ENCODE peak calls at places on chromosome 1, in eight cellular contexts. V is mesothelial cell of epicardium; H is naive thymus-derived CD8-positive, alpha-beta T cell; W is IMR-90; B is cardiac fibroblast; D is hepatocyte; P is posterior cingulate gyrus; L is EL. X is an unnamed sample.

GRCh38 chr1:20597650-20598049 is 8.8 kb downstream of the CDA start:
- DNase-seq in V (no peak), H (no peak), W (no peak), B (no peak), D (no peak), P (no peak), L (no peak), X (no peak)

GRCh38 chr1:243713470-243714186 is 136.4 kb downstream of the AKT3 start:
- DNase-seq in V (no peak), H (no peak), W (peak), B (peak), D (no peak), P (no peak), L (no peak), X (peak)

GRCh38 chr1:115168026-115168425 is 78.7 kb upstream of the TSPAN2 start:
- DNase-seq in V (no peak), H (no peak), W (peak), B (no peak), D (no peak), P (no peak), L (peak), X (no peak)

GRCh38 chr1:232624892-232625291 is 5.0 kb downstream of the SIPA1L2 start:
- DNase-seq in V (no peak), H (no peak), W (no peak), B (no peak), D (no peak), P (no peak), L (no peak), X (no peak)

GRCh38 chr1:20370628-20371200 is 80.0 kb downstream of the VWA5B1 start:
- DNase-seq in V (no peak), H (no peak), W (no peak), B (no peak), D (no peak), P (no peak), L (no peak), X (no peak)

GRCh38 chr1:150579955-150580642 is 689 bp upstream of the MCL1 start:
- DNase-seq in V (no peak), H (no peak), W (no peak), B (no peak), D (no peak), P (no peak), L (no peak), X (no peak)

GRCh38 chr1:163467291-163467690 is 145.5 kb downstream of the NUF2 start:
- DNase-seq in V (no peak), H (no peak), W (no peak), B (no peak), D (no peak), P (no peak), L (no peak), X (no peak)

GRCh38 chr1:67336783-67337182 is 29.1 kb downstream of the IL12RB2 start:
- DNase-seq in V (no peak), H (no peak), W (no peak), B (peak), D (no peak), P (no peak), L (no peak), X (peak)